ENCODE peak calls at places on chromosomes 13 and 19, in ten cellular contexts. One of them, this sample, is unnamed.

GRCh38 chr19:52270266-52270885 is 989 bp downstream of the ZNF766 start:
- DNase-seq in PC-9: no peak
- DNase-seq in NCI-H748 treated with DMSO at 0.1 percent for 48 hours: peak
- DNase-seq in stimulated activated CD8-positive, alpha-beta memory T cell treated with anti-CD3 and anti-CD28 coated beads, Interleukin-15, amount 100 ng/mL, for 4 hours: no peak
- DNase-seq in aorta: no peak
- DNase-seq in retina: peak
- DNase-seq in NCI-H82: peak
- DNase-seq in foreskin fibroblast: peak
- DNase-seq in effector memory CD4-positive, alpha-beta T cell: no peak
- DNase-seq in activated CD4-positive, CD25-positive, alpha-beta regulatory T cell treated with anti-CD3 and anti-CD28 coated beads, Interleukin-2, amount 50 U/mL, for 16 hours: no peak
- DNase-seq in this sample: no peak

GRCh38 chr19:308471-309205 is 17.4 kb upstream of the PLPP2 start:
- DNase-seq in PC-9: no peak
- DNase-seq in NCI-H748 treated with DMSO at 0.1 percent for 48 hours: no peak
- DNase-seq in stimulated activated CD8-positive, alpha-beta memory T cell treated with anti-CD3 and anti-CD28 coated beads, Interleukin-15, amount 100 ng/mL, for 4 hours: no peak
- DNase-seq in aorta: peak
- DNase-seq in retina: no peak
- DNase-seq in NCI-H82: no peak
- DNase-seq in foreskin fibroblast: no peak
- DNase-seq in effector memory CD4-positive, alpha-beta T cell: no peak
- DNase-seq in activated CD4-positive, CD25-positive, alpha-beta regulatory T cell treated with anti-CD3 and anti-CD28 coated beads, Interleukin-2, amount 50 U/mL, for 16 hours: no peak
- DNase-seq in this sample: no peak

GRCh38 chr13:111139874-111140561 is 24.9 kb downstream of the ARHGEF7 start:
- DNase-seq in PC-9: no peak
- DNase-seq in NCI-H748 treated with DMSO at 0.1 percent for 48 hours: peak
- DNase-seq in stimulated activated CD8-positive, alpha-beta memory T cell treated with anti-CD3 and anti-CD28 coated beads, Interleukin-15, amount 100 ng/mL, for 4 hours: no peak
- DNase-seq in aorta: no peak
- DNase-seq in retina: no peak
- DNase-seq in NCI-H82: no peak
- DNase-seq in foreskin fibroblast: no peak
- DNase-seq in effector memory CD4-positive, alpha-beta T cell: no peak
- DNase-seq in activated CD4-positive, CD25-positive, alpha-beta regulatory T cell treated with anti-CD3 and anti-CD28 coated beads, Interleukin-2, amount 50 U/mL, for 16 hours: no peak
- DNase-seq in this sample: no peak

GRCh38 chr13:94586371-94586770 is 9.6 kb downstream of the TGDS start:
- DNase-seq in PC-9: no peak
- DNase-seq in NCI-H748 treated with DMSO at 0.1 percent for 48 hours: no peak
- DNase-seq in stimulated activated CD8-positive, alpha-beta memory T cell treated with anti-CD3 and anti-CD28 coated beads, Interleukin-15, amount 100 ng/mL, for 4 hours: no peak
- DNase-seq in aorta: no peak
- DNase-seq in retina: no peak
- DNase-seq in NCI-H82: no peak
- DNase-seq in foreskin fibroblast: no peak
- DNase-seq in effector memory CD4-positive, alpha-beta T cell: no peak
- DNase-seq in activated CD4-positive, CD25-positive, alpha-beta regulatory T cell treated with anti-CD3 and anti-CD28 coated beads, Interleukin-2, amount 50 U/mL, for 16 hours: no peak
- DNase-seq in this sample: no peak

GRCh38 chr19:38079926-38080380 is 144.1 kb downstream of the DPF1 start:
- DNase-seq in PC-9: peak
- DNase-seq in NCI-H748 treated with DMSO at 0.1 percent for 48 hours: peak
- DNase-seq in stimulated activated CD8-positive, alpha-beta memory T cell treated with anti-CD3 and anti-CD28 coated beads, Interleukin-15, amount 100 ng/mL, for 4 hours: no peak
- DNase-seq in aorta: no peak
- DNase-seq in retina: no peak
- DNase-seq in NCI-H82: no peak
- DNase-seq in foreskin fibroblast: peak
- DNase-seq in effector memory CD4-positive, alpha-beta T cell: no peak
- DNase-seq in activated CD4-positive, CD25-positive, alpha-beta regulatory T cell treated with anti-CD3 and anti-CD28 coated beads, Interleukin-2, amount 50 U/mL, for 16 hours: no peak
- DNase-seq in this sample: no peak

GRCh38 chr19:33280351-33280921 is 21.9 kb downstream of the CEBPA start:
- DNase-seq in PC-9: no peak
- DNase-seq in NCI-H748 treated with DMSO at 0.1 percent for 48 hours: no peak
- DNase-seq in stimulated activated CD8-positive, alpha-beta memory T cell treated with anti-CD3 and anti-CD28 coated beads, Interleukin-15, amount 100 ng/mL, for 4 hours: no peak
- DNase-seq in aorta: no peak
- DNase-seq in retina: no peak
- DNase-seq in NCI-H82: no peak
- DNase-seq in foreskin fibroblast: no peak
- DNase-seq in effector memory CD4-positive, alpha-beta T cell: no peak
- DNase-seq in activated CD4-positive, CD25-positive, alpha-beta regulatory T cell treated with anti-CD3 and anti-CD28 coated beads, Interleukin-2, amount 50 U/mL, for 16 hours: no peak
- DNase-seq in this sample: no peak

GRCh38 chr19:50820549-50821247 is 2.9 kb downstream of the KLK1 start:
- DNase-seq in PC-9: no peak
- DNase-seq in NCI-H748 treated with DMSO at 0.1 percent for 48 hours: no peak
- DNase-seq in stimulated activated CD8-positive, alpha-beta memory T cell treated with anti-CD3 and anti-CD28 coated beads, Interleukin-15, amount 100 ng/mL, for 4 hours: no peak
- DNase-seq in aorta: no peak
- DNase-seq in retina: no peak
- DNase-seq in NCI-H82: peak
- DNase-seq in foreskin fibroblast: no peak
- DNase-seq in effector memory CD4-positive, alpha-beta T cell: no peak
- DNase-seq in activated CD4-positive, CD25-positive, alpha-beta regulatory T cell treated with anti-CD3 and anti-CD28 coated beads, Interleukin-2, amount 50 U/mL, for 16 hours: no peak
- DNase-seq in this sample: no peak

GRCh38 chr19:49119411-49120324 is at the start of gene PPFIA3:
- DNase-seq in PC-9: peak
- DNase-seq in NCI-H748 treated with DMSO at 0.1 percent for 48 hours: no peak
- DNase-seq in stimulated activated CD8-positive, alpha-beta memory T cell treated with anti-CD3 and anti-CD28 coated beads, Interleukin-15, amount 100 ng/mL, for 4 hours: no peak
- DNase-seq in aorta: peak
- DNase-seq in retina: peak
- DNase-seq in NCI-H82: peak
- DNase-seq in foreskin fibroblast: peak
- DNase-seq in effector memory CD4-positive, alpha-beta T cell: peak
- DNase-seq in activated CD4-positive, CD25-positive, alpha-beta regulatory T cell treated with anti-CD3 and anti-CD28 coated beads, Interleukin-2, amount 50 U/mL, for 16 hours: no peak
- DNase-seq in this sample: peak

GRCh38 chr19:48393559-48394330 is at the start of gene GRIN2D:
- DNase-seq in PC-9: peak
- DNase-seq in NCI-H748 treated with DMSO at 0.1 percent for 48 hours: peak
- DNase-seq in stimulated activated CD8-positive, alpha-beta memory T cell treated with anti-CD3 and anti-CD28 coated beads, Interleukin-15, amount 100 ng/mL, for 4 hours: no peak
- DNase-seq in aorta: no peak
- DNase-seq in retina: peak
- DNase-seq in NCI-H82: peak
- DNase-seq in foreskin fibroblast: no peak
- DNase-seq in effector memory CD4-positive, alpha-beta T cell: no peak
- DNase-seq in activated CD4-positive, CD25-positive, alpha-beta regulatory T cell treated with anti-CD3 and anti-CD28 coated beads, Interleukin-2, amount 50 U/mL, for 16 hours: no peak
- DNase-seq in this sample: no peak

GRCh38 chr13:113649212-113649611 is 8.8 kb downstream of the ATP4B start:
- DNase-seq in PC-9: no peak
- DNase-seq in NCI-H748 treated with DMSO at 0.1 percent for 48 hours: no peak
- DNase-seq in stimulated activated CD8-positive, alpha-beta memory T cell treated with anti-CD3 and anti-CD28 coated beads, Interleukin-15, amount 100 ng/mL, for 4 hours: no peak
- DNase-seq in aorta: peak
- DNase-seq in retina: no peak
- DNase-seq in NCI-H82: no peak
- DNase-seq in foreskin fibroblast: no peak
- DNase-seq in effector memory CD4-positive, alpha-beta T cell: no peak
- DNase-seq in activated CD4-positive, CD25-positive, alpha-beta regulatory T cell treated with anti-CD3 and anti-CD28 coated beads, Interleukin-2, amount 50 U/mL, for 16 hours: no peak
- DNase-seq in this sample: no peak

GRCh38 chr19:55369651-55370304 is 485 bp downstream of the IL11 start:
- DNase-seq in PC-9: peak
- DNase-seq in NCI-H748 treated with DMSO at 0.1 percent for 48 hours: peak
- DNase-seq in stimulated activated CD8-positive, alpha-beta memory T cell treated with anti-CD3 and anti-CD28 coated beads, Interleukin-15, amount 100 ng/mL, for 4 hours: no peak
- DNase-seq in aorta: no peak
- DNase-seq in retina: peak
- DNase-seq in NCI-H82: peak
- DNase-seq in foreskin fibroblast: peak
- DNase-seq in effector memory CD4-positive, alpha-beta T cell: no peak
- DNase-seq in activated CD4-positive, CD25-positive, alpha-beta regulatory T cell treated with anti-CD3 and anti-CD28 coated beads, Interleukin-2, amount 50 U/mL, for 16 hours: no peak
- DNase-seq in this sample: peak

GRCh38 chr19:31502536-31503170 is 153.4 kb upstream of the TSHZ3 start:
- DNase-seq in PC-9: no peak
- DNase-seq in NCI-H748 treated with DMSO at 0.1 percent for 48 hours: no peak
- DNase-seq in stimulated activated CD8-positive, alpha-beta memory T cell treated with anti-CD3 and anti-CD28 coated beads, Interleukin-15, amount 100 ng/mL, for 4 hours: no peak
- DNase-seq in aorta: no peak
- DNase-seq in retina: no peak
- DNase-seq in NCI-H82: no peak
- DNase-seq in foreskin fibroblast: no peak
- DNase-seq in effector memory CD4-positive, alpha-beta T cell: no peak
- DNase-seq in activated CD4-positive, CD25-positive, alpha-beta regulatory T cell treated with anti-CD3 and anti-CD28 coated beads, Interleukin-2, amount 50 U/mL, for 16 hours: no peak
- DNase-seq in this sample: peak

GRCh38 chr19:18339703-18340102 is 695 bp upstream of the PGPEP1 start:
- DNase-seq in PC-9: peak
- DNase-seq in NCI-H748 treated with DMSO at 0.1 percent for 48 hours: no peak
- DNase-seq in stimulated activated CD8-positive, alpha-beta memory T cell treated with anti-CD3 and anti-CD28 coated beads, Interleukin-15, amount 100 ng/mL, for 4 hours: no peak
- DNase-seq in aorta: no peak
- DNase-seq in retina: no peak
- DNase-seq in NCI-H82: peak
- DNase-seq in foreskin fibroblast: no peak
- DNase-seq in effector memory CD4-positive, alpha-beta T cell: no peak
- DNase-seq in activated CD4-positive, CD25-positive, alpha-beta regulatory T cell treated with anti-CD3 and anti-CD28 coated beads, Interleukin-2, amount 50 U/mL, for 16 hours: no peak
- DNase-seq in this sample: no peak

GRCh38 chr19:22882797-22883196 is 50.7 kb downstream of the ZNF723 start:
- DNase-seq in PC-9: no peak
- DNase-seq in NCI-H748 treated with DMSO at 0.1 percent for 48 hours: peak
- DNase-seq in stimulated activated CD8-positive, alpha-beta memory T cell treated with anti-CD3 and anti-CD28 coated beads, Interleukin-15, amount 100 ng/mL, for 4 hours: no peak
- DNase-seq in aorta: no peak
- DNase-seq in retina: no peak
- DNase-seq in NCI-H82: peak
- DNase-seq in foreskin fibroblast: peak
- DNase-seq in effector memory CD4-positive, alpha-beta T cell: no peak
- DNase-seq in activated CD4-positive, CD25-positive, alpha-beta regulatory T cell treated with anti-CD3 and anti-CD28 coated beads, Interleukin-2, amount 50 U/mL, for 16 hours: no peak
- DNase-seq in this sample: no peak

This sample was measured in RWPE2.